ENCODE peak calls at places on chromosomes 16 and 17, in four cellular contexts. One of them, this sample, is unnamed.

GRCh38 chr17:75288784-75289121 is 480 bp downstream of the SLC25A19 start:
- DNase-seq in PC-3: peak
- DNase-seq in sciatic nerve: no peak
- DNase-seq in activated CD4-positive, CD25-positive, alpha-beta regulatory T cell: peak
- DNase-seq in this sample: peak

GRCh38 chr16:5347561-5347960 is 250.0 kb upstream of the EEF2KMT start:
- DNase-seq in activated CD4-positive, CD25-positive, alpha-beta regulatory T cell: no peak
- DNase-seq in PC-3: no peak
- DNase-seq in sciatic nerve: no peak
- DNase-seq in this sample: no peak

GRCh38 chr16:1839554-1839953 is 12.5 kb downstream of the FAHD1 start:
- DNase-seq in sciatic nerve: no peak
- DNase-seq in activated CD4-positive, CD25-positive, alpha-beta regulatory T cell: no peak
- DNase-seq in PC-3: no peak
- DNase-seq in this sample: no peak

GRCh38 chr16:10080031-10080772 is 102.0 kb downstream of the GRIN2A start:
- DNase-seq in activated CD4-positive, CD25-positive, alpha-beta regulatory T cell: no peak
- DNase-seq in sciatic nerve: no peak
- DNase-seq in PC-3: peak
- DNase-seq in this sample: no peak

GRCh38 chr17:35245196-35245486 is 2.3 kb downstream of the SLFN5 start:
- DNase-seq in PC-3: peak
- DNase-seq in sciatic nerve: no peak
- DNase-seq in activated CD4-positive, CD25-positive, alpha-beta regulatory T cell: no peak
- DNase-seq in this sample: no peak

GRCh38 chr17:37301288-37301687 is 74.5 kb upstream of the C17orf78 start:
- DNase-seq in PC-3: no peak
- DNase-seq in sciatic nerve: no peak
- DNase-seq in activated CD4-positive, CD25-positive, alpha-beta regulatory T cell: no peak
- DNase-seq in this sample: no peak

GRCh38 chr17:29214215-29215146 is 32.2 kb upstream of the CRYBA1 start:
- DNase-seq in PC-3: no peak
- DNase-seq in sciatic nerve: no peak
- DNase-seq in activated CD4-positive, CD25-positive, alpha-beta regulatory T cell: no peak
- DNase-seq in this sample: no peak

GRCh38 chr17:41002814-41003213 is 3.1 kb upstream of the KRTAP3-2 start:
- DNase-seq in activated CD4-positive, CD25-positive, alpha-beta regulatory T cell: no peak
- DNase-seq in sciatic nerve: no peak
- DNase-seq in PC-3: peak
- DNase-seq in this sample: no peak

GRCh38 chr17:47955497-47956461 is 1.9 kb downstream of the PRR15L start:
- DNase-seq in activated CD4-positive, CD25-positive, alpha-beta regulatory T cell: no peak
- DNase-seq in PC-3: peak
- DNase-seq in sciatic nerve: no peak
- DNase-seq in this sample: no peak

GRCh38 chr16:29678691-29679267 is at the start of gene QPRT:
- DNase-seq in activated CD4-positive, CD25-positive, alpha-beta regulatory T cell: no peak
- DNase-seq in sciatic nerve: no peak
- DNase-seq in PC-3: no peak
- DNase-seq in this sample: no peak

GRCh38 chr16:76900285-76901263 is 290.4 kb upstream of the MON1B start:
- DNase-seq in activated CD4-positive, CD25-positive, alpha-beta regulatory T cell: no peak
- DNase-seq in PC-3: no peak
- DNase-seq in sciatic nerve: no peak
- DNase-seq in this sample: no peak

GRCh38 chr17:41547378-41547841 is 19.3 kb upstream of the KRT19 start:
- DNase-seq in activated CD4-positive, CD25-positive, alpha-beta regulatory T cell: no peak
- DNase-seq in sciatic nerve: no peak
- DNase-seq in PC-3: peak
- DNase-seq in this sample: no peak

GRCh38 chr17:40958086-40958953 is 8.4 kb downstream of the KRT39 start:
- DNase-seq in activated CD4-positive, CD25-positive, alpha-beta regulatory T cell: no peak
- DNase-seq in PC-3: peak
- DNase-seq in sciatic nerve: no peak
- DNase-seq in this sample: no peak

GRCh38 chr16:47599512-47599911 is 138.4 kb downstream of the PHKB start:
- DNase-seq in activated CD4-positive, CD25-positive, alpha-beta regulatory T cell: no peak
- DNase-seq in PC-3: no peak
- DNase-seq in sciatic nerve: no peak
- DNase-seq in this sample: no peak

GRCh38 chr17:74552037-74552436 is 6.1 kb upstream of the CD300C start:
- DNase-seq in activated CD4-positive, CD25-positive, alpha-beta regulatory T cell: no peak
- DNase-seq in sciatic nerve: no peak
- DNase-seq in PC-3: peak
- DNase-seq in this sample: no peak

GRCh38 chr16:1337486-1337885 is 4.0 kb downstream of the BAIAP3 start:
- DNase-seq in PC-3: no peak
- DNase-seq in activated CD4-positive, CD25-positive, alpha-beta regulatory T cell: no peak
- DNase-seq in sciatic nerve: no peak
- DNase-seq in this sample: no peak

GRCh38 chr17:41785876-41786226 is 660 bp downstream of the JUP start:
- DNase-seq in sciatic nerve: no peak
- DNase-seq in activated CD4-positive, CD25-positive, alpha-beta regulatory T cell: no peak
- DNase-seq in PC-3: peak
- DNase-seq in this sample: peak

GRCh38 chr17:74240637-74241036 is 27.3 kb downstream of the TTYH2 start:
- DNase-seq in activated CD4-positive, CD25-positive, alpha-beta regulatory T cell: no peak
- DNase-seq in PC-3: no peak
- DNase-seq in sciatic nerve: peak
- DNase-seq in this sample: no peak

GRCh38 chr17:5115673-5116651 is at the start of gene USP6:
- DNase-seq in sciatic nerve: peak
- DNase-seq in activated CD4-positive, CD25-positive, alpha-beta regulatory T cell: no peak
- DNase-seq in PC-3: no peak
- DNase-seq in this sample: no peak

GRCh38 chr17:18896146-18896545 is 38.2 kb downstream of the PRPSAP2 start:
- DNase-seq in sciatic nerve: no peak
- DNase-seq in PC-3: no peak
- DNase-seq in activated CD4-positive, CD25-positive, alpha-beta regulatory T cell: no peak
- DNase-seq in this sample: no peak